ENCODE peak calls at places on chromosomes 12 and 14, in four cellular contexts. X is IMR-90, A is neuronal stem cell, F is mesenchymal stem cell. P is an unnamed sample.
A peak's percentile ranks its signal among the peaks of the same experiment; 100 is the strongest.

GRCh38 chr12:114405199-114405448 is 820 bp downstream of the TBX5 start:
- DNase-seq in X (no peak), A (no peak), F (no peak), P (peak; percentile 49)

GRCh38 chr14:39289523-39289922 is 55.8 kb downstream of the MIA2 start:
- DNase-seq in X (no peak), A (no peak), F (no peak), P (no peak)

GRCh38 chr14:22998324-22999012 is 11.5 kb downstream of the C14orf93 start:
- DNase-seq in X (no peak), A (no peak), F (no peak), P (no peak)

GRCh38 chr12:96487214-96487613 is 2.2 kb upstream of the CFAP54 start:
- DNase-seq in X (peak; percentile 88), A (no peak), F (peak; percentile 64), P (no peak)

GRCh38 chr12:19529933-19530630 is 90.8 kb downstream of the AEBP2 start:
- DNase-seq in X (peak; percentile 59), A (no peak), F (peak; percentile 71), P (no peak)

GRCh38 chr12:69497308-69498026 is 27.3 kb downstream of the FRS2 start:
- DNase-seq in X (peak; percentile 40), A (no peak), F (peak; percentile 71), P (no peak)

GRCh38 chr14:21308132-21308478 is 28.2 kb downstream of the RPGRIP1 start:
- DNase-seq in X (no peak), A (no peak), F (no peak), P (no peak)

GRCh38 chr12:49094104-49094948 is at the start of gene DHH:
- DNase-seq in X (no peak), A (no peak), F (peak; percentile 21), P (no peak)

GRCh38 chr14:97456958-97457357 is 659.8 kb downstream of the VRK1 start:
- DNase-seq in X (no peak), A (no peak), F (no peak), P (no peak)

GRCh38 chr12:51382173-51382572 is 9.0 kb downstream of the GALNT6 start:
- DNase-seq in X (no peak), A (no peak), F (no peak), P (no peak)

GRCh38 chr12:122203301-122203967 is at the start of gene B3GNT4:
- DNase-seq in X (peak; percentile 26), A (no peak), F (peak; percentile 57), P (peak; percentile 74)

GRCh38 chr14:32009636-32010560 is 67.2 kb upstream of the ARHGAP5 start:
- DNase-seq in X (no peak), A (no peak), F (no peak), P (peak; percentile 19)

GRCh38 chr12:15788266-15789214 is 648 bp downstream of the EPS8 start:
- DNase-seq in X (peak; percentile 45), A (peak; percentile 14), F (peak; percentile 64), P (peak; percentile 53)

GRCh38 chr12:100375023-100375737 is 18.3 kb downstream of the SLC17A8 start:
- DNase-seq in X (peak; percentile 16), A (no peak), F (no peak), P (no peak)

GRCh38 chr14:78612666-78613065 is 442.5 kb downstream of the NRXN3 start:
- DNase-seq in X (no peak), A (no peak), F (no peak), P (no peak)

GRCh38 chr12:11797317-11797913 is 147.9 kb downstream of the ETV6 start:
- DNase-seq in X (peak; percentile 97), A (no peak), F (peak; percentile 40), P (peak; percentile 53)

GRCh38 chr12:104064842-104065441 is 611 bp downstream of the HCFC2 start:
- DNase-seq in X (no peak), A (peak; percentile 24), F (peak; percentile 38), P (peak; percentile 8)

GRCh38 chr12:47413806-47414205 is 292.0 kb downstream of the RPAP3 start:
- DNase-seq in X (peak; percentile 58), A (no peak), F (no peak), P (no peak)

GRCh38 chr12:110543252-110543959 is 39.7 kb downstream of the PPTC7 start:
- DNase-seq in X (peak; percentile 80), A (no peak), F (peak; percentile 73), P (no peak)

GRCh38 chr14:90630407-90630806 is 185.8 kb downstream of the TTC7B start:
- DNase-seq in X (no peak), A (no peak), F (peak; percentile 18), P (no peak)

GRCh38 chr12:130688027-130688778 is 27.9 kb downstream of the RIMBP2 start:
- DNase-seq in X (no peak), A (no peak), F (no peak), P (no peak)

GRCh38 chr12:43806737-43807072 is 588 bp upstream of the TWF1 start:
- DNase-seq in X (no peak), A (no peak), F (no peak), P (no peak)

GRCh38 chr12:12864243-12864642 is 27.1 kb upstream of the GPRC5A start:
- DNase-seq in X (no peak), A (no peak), F (no peak), P (no peak)

GRCh38 chr14:99521176-99522024 is 40.2 kb downstream of the CCNK start:
- DNase-seq in X (no peak), A (no peak), F (no peak), P (no peak)

GRCh38 chr14:99522934-99523660 is 41.9 kb downstream of the CCNK start:
- DNase-seq in X (peak; percentile 23), A (peak; percentile 60), F (peak; percentile 41), P (peak; percentile 65)

GRCh38 chr14:99522025-99522401 is 40.8 kb downstream of the CCNK start:
- DNase-seq in X (no peak), A (no peak), F (no peak), P (no peak)

GRCh38 chr14:99523661-99524050 is 42.4 kb downstream of the CCNK start:
- DNase-seq in X (no peak), A (no peak), F (no peak), P (no peak)

GRCh38 chr14:99522457-99522891 is 41.3 kb downstream of the CCNK start:
- DNase-seq in X (peak; percentile 78), A (no peak), F (peak; percentile 81), P (peak; percentile 47)
- H4K8ac ChIP-seq in X (peak overlapping the region; percentile 89), A (no peak overlapping the region), F (peak overlapping the region; percentile 95), P (no peak overlapping the region)

GRCh38 chr14:89158701-89159100 is 258.3 kb downstream of the FOXN3 start:
- DNase-seq in X (no peak), A (no peak), F (no peak), P (no peak)
- H3K4me3 ChIP-seq in X (no peak overlapping the region), A (no peak overlapping the region), F (no peak overlapping the region), P (no peak overlapping the region)

GRCh38 chr12:124612392-124612680 is 44.9 kb upstream of the NCOR2 start:
- DNase-seq in X (no peak), A (no peak), F (no peak), P (no peak)
- H4K8ac ChIP-seq in X (no peak overlapping the region), A (no peak overlapping the region), F (no peak overlapping the region), P (no peak overlapping the region)

DNA sequence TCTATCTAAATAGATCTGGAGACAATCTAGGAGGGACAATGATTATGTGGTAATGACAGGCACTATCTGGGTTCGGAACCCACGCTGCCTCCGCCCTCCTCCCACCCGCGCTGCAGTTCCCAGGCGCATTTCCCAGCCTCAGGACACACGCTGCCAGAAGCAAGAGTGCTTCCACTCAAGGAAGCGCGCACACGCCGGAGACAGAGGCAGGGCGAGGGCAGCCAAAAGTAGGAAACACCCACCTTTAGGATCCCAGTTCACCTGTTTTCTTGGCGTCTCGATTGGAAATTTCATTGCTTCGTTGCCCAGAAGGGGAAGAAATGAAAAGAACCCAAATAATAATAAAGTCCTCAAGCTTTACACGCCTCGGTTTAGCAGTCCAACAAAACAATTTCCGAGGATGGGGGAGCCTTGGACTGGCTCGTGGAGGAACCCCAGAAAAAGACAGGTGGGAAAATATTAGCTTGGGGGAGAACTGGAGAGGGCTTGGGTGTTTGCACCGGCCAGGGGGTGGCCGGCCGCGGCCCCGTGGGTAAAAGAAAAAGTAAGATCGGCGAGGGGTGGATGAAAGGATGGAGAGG is 474 bp downstream of the KCNK10 start:
- DNase-seq in X (no peak), A (no peak), F (no peak), P (no peak)
- H3K4me3 ChIP-seq in X (no peak overlapping the region), A (peak overlapping the region; percentile 80), F (peak overlapping the region; percentile 49), P (no peak overlapping the region)

GRCh38 chr12:109463776-109464175 is 13.3 kb downstream of the KCTD10 start:
- DNase-seq in X (no peak), A (no peak), F (no peak), P (no peak)
- H4K8ac ChIP-seq in X (peak overlapping the region; percentile 97), A (no peak overlapping the region), F (peak overlapping the region; percentile 96), P (no peak overlapping the region)

DNA sequence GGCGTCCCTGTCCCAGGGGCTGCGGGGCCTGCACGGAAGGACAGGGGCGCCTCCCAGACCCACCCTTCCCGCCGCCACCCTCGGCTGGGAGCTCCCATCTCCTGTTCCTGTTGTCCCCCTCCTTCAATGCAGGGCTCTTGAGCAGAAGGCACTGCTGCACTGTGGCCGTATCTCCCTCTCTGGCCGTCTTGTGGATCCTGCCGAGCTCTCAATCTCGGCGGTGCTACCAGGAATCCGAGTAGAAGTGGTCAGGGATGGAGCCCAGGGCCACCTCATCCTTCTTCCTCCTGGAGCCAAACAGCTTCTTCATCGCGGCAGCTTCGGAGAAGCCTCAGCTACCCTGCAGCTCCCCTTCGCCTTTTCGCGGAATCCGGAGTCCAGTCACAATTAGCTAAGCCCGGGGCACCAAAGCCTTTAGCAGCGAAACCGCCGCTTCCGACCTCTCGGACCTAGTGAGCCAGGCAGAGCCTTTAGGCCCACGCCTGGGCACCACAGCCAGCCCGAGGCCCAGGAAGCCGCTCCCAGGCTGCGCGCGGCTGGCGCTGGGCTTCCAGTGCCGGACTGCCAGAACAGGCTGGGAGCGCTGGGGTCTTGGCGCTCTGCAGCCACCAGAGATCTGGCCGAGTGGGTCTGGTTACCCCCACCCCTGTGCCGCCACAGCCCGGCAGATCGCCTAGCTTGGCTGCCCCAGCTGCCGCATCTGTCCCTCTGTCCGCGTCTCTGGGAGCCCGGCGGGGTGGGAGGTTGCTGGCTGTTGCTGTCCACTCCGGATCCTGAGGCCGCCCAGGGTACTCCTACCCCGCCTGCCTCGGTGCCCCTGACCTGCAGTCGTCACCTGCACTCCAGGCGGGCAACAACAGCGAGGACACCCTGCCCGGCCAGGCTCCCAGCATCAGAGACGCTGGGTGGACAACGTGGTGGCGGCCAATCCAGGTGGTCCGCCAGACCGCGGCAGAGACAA is 69.1 kb downstream of the ASCL4 start:
- DNase-seq in X (no peak), A (peak; percentile 42), F (no peak), P (peak; percentile 48)
- H3K4me3 ChIP-seq in X (no peak overlapping the region), A (peak overlapping the region; percentile 65), F (peak overlapping the region; percentile 71), P (no peak overlapping the region)

DNA sequence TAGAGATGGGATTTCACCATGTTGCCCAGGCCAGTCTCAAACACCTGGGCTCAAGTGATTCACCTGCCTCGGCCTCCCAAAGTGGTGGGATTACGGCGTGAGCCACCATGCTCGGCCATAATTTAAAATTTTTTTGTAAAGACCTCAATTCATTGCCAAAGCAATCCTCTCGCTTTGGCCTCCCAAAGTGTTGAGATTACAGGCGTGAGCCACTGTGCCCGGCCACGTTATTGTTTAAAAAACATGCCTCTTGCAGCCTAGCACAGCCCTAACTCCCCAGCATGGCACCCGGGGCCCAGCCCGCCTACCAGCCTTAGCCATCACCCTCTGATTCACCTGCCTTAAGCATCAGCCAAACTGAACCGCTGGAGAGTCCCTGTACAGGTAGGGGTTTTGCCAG is 13.1 kb upstream of the RPS6KL1 start:
- DNase-seq in X (no peak), A (no peak), F (no peak), P (no peak)
- H4K8ac ChIP-seq in X (no peak overlapping the region), A (no peak overlapping the region), F (no peak overlapping the region), P (no peak overlapping the region)

P was measured in mesendoderm.